ENCODE peak calls at places on chromosomes 16 and 17, in seven cellular contexts. Y is uterus, R is heart left ventricle, P is HCT116, S is transverse colon, J is body of pancreas, N is IMR-90. H is an unnamed sample. For H3K27me3, the result is how much of the 10 kb centered on the place peaks cover.

GRCh38 chr17:7929158-7930029 is at the start of gene KCNAB3:
- DNase-seq in Y (peak), R (peak), P (no peak), S (peak), J (peak), N (peak), H (no peak)

GRCh38 chr17:56076980-56077379 is 76.3 kb upstream of the ANKFN1 start:
- DNase-seq in Y (no peak), R (no peak), P (no peak), S (no peak), J (no peak), N (no peak), H (no peak)

GRCh38 chr16:50607970-50608557 is 59.9 kb downstream of the NKD1 start:
- DNase-seq in Y (no peak), R (no peak), P (no peak), S (no peak), J (no peak), N (no peak), H (no peak)

GRCh38 chr16:77213542-77214108 is 14.4 kb downstream of the SYCE1L start:
- DNase-seq in Y (no peak), R (no peak), P (peak), S (no peak), J (peak), N (peak), H (no peak)

GRCh38 chr17:5819396-5819795 is 235.1 kb upstream of the NLRP1 start:
- DNase-seq in Y (no peak), R (no peak), P (no peak), S (no peak), J (no peak), N (no peak), H (no peak)

GRCh38 chr16:27450836-27451341 is 48.9 kb downstream of the IL21R start:
- DNase-seq in Y (no peak), R (no peak), P (no peak), S (peak), J (no peak), N (no peak), H (no peak)

GRCh38 chr17:40559016-40559853 is 6.0 kb downstream of the CCR7 start:
- DNase-seq in Y (peak), R (no peak), P (no peak), S (no peak), J (peak), N (no peak), H (peak)

GRCh38 chr16:19168173-19169080 is at the start of gene SYT17:
- DNase-seq in Y (no peak), R (peak), P (no peak), S (peak), J (peak), N (no peak), H (peak)

GRCh38 chr17:28727727-28728363 is 743 bp upstream of the NEK8 start:
- DNase-seq in Y (peak), R (peak), P (peak), S (peak), J (peak), N (peak), H (no peak)

GRCh38 chr17:52606098-52606497 is 447.6 kb upstream of the CA10 start:
- DNase-seq in Y (no peak), R (no peak), P (no peak), S (no peak), J (no peak), N (no peak), H (no peak)

GRCh38 chr17:66417300-66417719 is 114.9 kb downstream of the PRKCA start:
- DNase-seq in Y (no peak), R (no peak), P (no peak), S (no peak), J (no peak), N (no peak), H (no peak)

GRCh38 chr16:81604960-81605383 is 160.4 kb downstream of the CMIP start:
- DNase-seq in Y (no peak), R (no peak), P (no peak), S (no peak), J (no peak), N (peak), H (no peak)

GRCh38 chr17:80826955-80827645 is 164.5 kb upstream of the CHMP6 start:
- DNase-seq in Y (peak), R (no peak), P (no peak), S (no peak), J (no peak), N (peak), H (peak)

GRCh38 chr17:80774643-80775281 is 216.9 kb upstream of the CHMP6 start:
- DNase-seq in Y (no peak), R (no peak), P (no peak), S (no peak), J (no peak), N (no peak), H (no peak)

GRCh38 chr16:15928261-15929104 is 20.9 kb upstream of the ABCC1 start:
- DNase-seq in Y (no peak), R (no peak), P (no peak), S (peak), J (no peak), N (no peak), H (no peak)

GRCh38 chr17:70168979-70169706 is at the start of gene KCNJ2:
- DNase-seq in Y (peak), R (peak), P (no peak), S (peak), J (peak), N (peak), H (peak)

GRCh38 chr16:85238233-85238647 is 126.0 kb upstream of the CIBAR2 start:
- DNase-seq in Y (peak), R (no peak), P (no peak), S (peak), J (peak), N (peak), H (no peak)

GRCh38 chr17:45900136-45900535 is 5.8 kb downstream of the MAPT start:
- DNase-seq in Y (no peak), R (no peak), P (no peak), S (no peak), J (no peak), N (no peak), H (no peak)

GRCh38 chr17:45894022-45894784 is at the start of gene MAPT:
- DNase-seq in Y (peak), R (peak), P (peak), S (peak), J (peak), N (peak), H (peak)

GRCh38 chr17:45895304-45895968 is 1.1 kb downstream of the MAPT start:
- DNase-seq in Y (peak), R (peak), P (no peak), S (no peak), J (peak), N (no peak), H (peak)

GRCh38 chr17:45895969-45896793 is 1.8 kb downstream of the MAPT start:
- DNase-seq in Y (no peak), R (no peak), P (no peak), S (no peak), J (no peak), N (no peak), H (no peak)

DNA sequence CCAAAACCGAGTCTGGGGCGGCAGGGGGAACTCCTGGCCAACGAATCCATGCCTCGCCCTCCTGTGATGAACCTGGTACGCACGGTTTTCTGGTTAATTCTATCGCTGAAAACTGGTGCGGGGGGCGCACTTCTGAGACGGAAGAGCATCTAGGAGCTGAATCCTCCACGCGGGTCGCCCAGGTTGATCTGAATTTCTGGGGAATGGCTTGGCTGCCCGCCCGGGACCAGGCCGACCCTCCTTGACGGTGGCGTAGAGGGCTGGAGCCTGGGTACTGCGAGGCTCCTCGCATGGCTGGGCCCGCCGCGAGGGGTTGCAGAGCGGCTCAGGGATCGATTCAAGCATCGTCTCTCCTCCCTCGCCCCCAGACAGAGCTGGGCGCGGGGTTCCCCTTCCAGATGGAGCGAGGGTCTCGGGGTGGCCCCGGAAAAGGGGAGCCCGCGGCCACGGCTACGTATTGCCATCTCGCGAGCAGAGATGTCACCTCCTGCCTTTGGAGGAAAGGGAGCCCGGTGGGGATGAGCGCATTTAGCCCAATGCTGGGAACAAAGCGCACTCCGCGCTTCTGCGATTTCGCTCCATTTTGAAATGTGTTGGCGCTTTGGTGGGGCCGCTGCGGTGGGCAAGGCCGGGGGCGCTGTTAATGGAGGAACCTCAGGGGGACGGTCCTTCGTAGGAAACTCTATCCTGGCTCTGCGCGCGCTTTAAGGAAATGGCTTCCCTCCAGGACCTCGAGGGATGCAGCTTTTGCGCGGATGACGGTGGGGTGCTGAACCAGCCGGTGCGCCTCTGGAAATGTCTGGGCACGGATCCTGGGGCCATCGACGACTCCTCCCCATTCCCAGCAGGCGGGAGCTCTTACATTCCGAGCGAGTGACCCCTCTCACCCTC is 2.7 kb downstream of the MAPT start:
- DNase-seq in Y (no peak), R (no peak), P (no peak), S (no peak), J (no peak), N (no peak), H (no peak)
- H3K27me3 ChIP-seq in Y (under half), R (under half), P (under half), S (half or more), J (under half), N (half or more), H (under half)

GRCh38 chr16:678858-679807 is 1.1 kb upstream of the STUB1 start:
- DNase-seq in Y (peak), R (peak), P (no peak), S (peak), J (peak), N (peak), H (peak)
- TF ChIP-seq POLR2A in Y (no peak), R (peak), P (no peak), S (peak), J (peak), N (peak), H (no peak)

DNA sequence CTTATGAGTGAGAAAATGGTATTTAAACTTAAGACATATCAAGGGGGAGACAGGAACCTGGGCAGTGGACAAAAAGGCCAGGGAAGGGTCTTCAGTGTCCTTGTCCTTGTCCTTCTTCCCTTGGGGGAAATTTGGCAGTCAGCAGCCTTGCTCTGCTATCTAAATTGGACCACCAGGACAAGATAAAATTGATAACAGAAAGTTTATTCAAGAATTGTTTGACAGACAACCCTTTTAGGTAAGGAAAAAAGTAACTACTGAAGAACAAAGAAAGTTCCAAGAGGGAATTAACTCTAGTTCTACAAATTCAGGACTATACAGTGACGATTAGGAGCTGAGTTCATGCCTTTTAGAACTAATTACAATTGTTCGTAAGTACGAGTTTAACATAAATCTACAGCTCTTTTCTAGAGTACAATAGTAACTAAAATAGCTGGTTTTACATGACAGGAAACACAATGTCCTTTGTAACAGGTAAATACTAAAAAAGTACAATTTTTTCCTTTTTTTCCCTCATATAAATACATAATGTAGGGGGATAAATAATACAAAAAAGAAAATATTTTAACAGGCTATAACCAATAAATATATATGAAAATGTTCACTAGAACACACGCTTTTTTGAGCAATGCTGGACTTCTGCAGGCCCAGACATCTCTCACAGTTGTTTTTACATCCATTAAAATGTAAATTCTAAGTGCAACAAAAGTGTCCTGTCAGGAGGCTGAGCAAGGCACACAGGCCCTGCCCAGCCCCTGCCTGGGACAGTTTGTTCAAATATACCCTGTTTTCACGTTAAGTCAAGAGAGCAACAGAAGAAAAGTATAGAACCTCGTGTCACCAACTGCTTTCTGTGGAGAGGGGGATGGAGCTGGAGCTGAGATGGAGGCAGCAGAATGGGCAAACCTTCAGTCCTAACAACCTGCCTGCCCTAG is 4.0 kb upstream of the HOXB2 start:
- DNase-seq in Y (no peak), R (no peak), P (no peak), S (no peak), J (no peak), N (peak), H (no peak)
- H3K27me3 ChIP-seq in Y (under half), R (half or more), P (under half), S (under half), J (under half), N (under half), H (under half)

GRCh38 chr17:74981318-74981978 is 6.0 kb upstream of the CDR2L start:
- DNase-seq in Y (no peak), R (no peak), P (no peak), S (no peak), J (no peak), N (no peak), H (no peak)

GRCh38 chr17:74978240-74978639 is 5.7 kb upstream of the HID1 start:
- DNase-seq in Y (no peak), R (no peak), P (no peak), S (no peak), J (no peak), N (no peak), H (no peak)

GRCh38 chr17:74986206-74986576 is 1.2 kb upstream of the CDR2L start:
- DNase-seq in Y (no peak), R (no peak), P (no peak), S (no peak), J (no peak), N (no peak), H (no peak)

GRCh38 chr17:74979408-74980146 is 7.0 kb upstream of the HID1 start:
- DNase-seq in Y (no peak), R (no peak), P (no peak), S (no peak), J (no peak), N (no peak), H (no peak)

DNA sequence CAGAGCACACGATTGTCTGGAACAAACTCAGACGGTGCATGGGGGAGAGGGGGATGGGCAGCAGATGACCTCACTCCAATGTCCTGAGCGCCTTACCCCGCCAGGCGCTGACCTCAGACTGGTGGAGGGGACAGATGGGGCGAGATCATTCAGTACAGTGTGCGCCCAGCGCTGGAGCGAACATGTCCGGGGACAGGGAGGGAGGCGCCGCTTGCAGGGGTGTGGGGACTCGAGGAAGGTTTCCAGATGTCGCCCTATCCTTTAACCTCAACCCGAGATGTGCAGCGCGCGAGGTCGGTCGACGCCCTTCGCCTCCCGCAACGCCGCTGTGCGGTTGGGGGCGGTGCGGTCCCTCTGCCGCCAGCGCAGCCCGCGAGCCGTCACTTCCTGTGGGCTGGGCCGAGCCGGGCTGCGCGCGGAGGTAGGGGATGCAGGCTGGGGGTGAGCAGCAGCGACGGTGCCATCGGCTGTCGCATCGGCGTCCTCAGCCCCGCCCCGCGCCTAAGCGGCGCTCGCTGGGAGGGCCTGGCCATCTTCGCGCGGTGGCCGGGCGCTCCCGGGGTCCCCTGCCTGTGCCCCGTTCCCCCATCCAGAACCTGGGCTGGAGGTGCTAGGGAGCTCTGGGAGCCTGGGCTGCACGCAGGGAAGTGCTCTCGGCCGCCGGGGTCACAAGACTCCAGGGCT is 5.3 kb upstream of the CDR2L start:
- DNase-seq in Y (peak), R (peak), P (peak), S (peak), J (peak), N (peak), H (peak)
- TF ChIP-seq POLR2A in Y (peak), R (peak), P (peak), S (peak), J (peak), N (peak), H (peak)

GRCh38 chr17:74892013-74892841 is 1.2 kb downstream of the FADS6 start:
- DNase-seq in Y (no peak), R (no peak), P (no peak), S (no peak), J (peak), N (no peak), H (no peak)
- H3K27me3 ChIP-seq in Y (under half), R (under half), P (under half), S (half or more), J (under half), N (half or more), H (under half)

DNA sequence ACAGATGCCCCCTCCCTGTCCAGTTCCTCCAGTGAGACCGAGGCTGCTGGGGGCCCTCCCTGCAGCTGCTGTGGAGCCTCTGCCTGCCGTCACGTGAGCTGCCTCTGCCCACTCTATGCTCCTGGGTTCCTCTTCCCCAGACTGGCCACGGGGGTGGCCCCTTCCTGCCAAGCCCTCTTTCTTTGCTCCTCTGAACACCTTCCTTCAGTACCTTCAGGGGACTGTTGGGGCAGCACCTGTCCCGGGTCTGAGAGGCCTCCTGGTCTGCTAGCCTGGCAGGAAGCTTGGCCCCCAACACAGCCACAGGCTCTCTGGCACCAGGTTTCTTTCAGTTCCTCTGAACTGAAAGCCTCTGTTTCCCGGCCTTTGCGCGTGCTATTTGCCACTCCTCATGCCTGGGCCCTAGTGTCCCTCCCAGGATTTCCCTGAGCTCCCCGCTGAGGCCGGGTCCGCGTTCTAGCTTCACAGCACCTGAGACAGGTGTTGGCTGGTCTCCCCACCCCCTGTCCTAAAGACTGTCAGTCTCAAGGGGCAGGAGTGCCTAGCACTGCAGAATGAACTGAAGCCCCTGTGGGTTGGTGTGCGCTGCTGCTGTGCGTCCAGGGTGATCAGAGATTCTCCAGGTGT is 6.6 kb upstream of the ATP6V0C start:
- DNase-seq in Y (no peak), R (no peak), P (no peak), S (peak), J (peak), N (no peak), H (peak)
- TF ChIP-seq POLR2A in Y (no peak), R (no peak), P (no peak), S (no peak), J (no peak), N (no peak), H (no peak)

DNA sequence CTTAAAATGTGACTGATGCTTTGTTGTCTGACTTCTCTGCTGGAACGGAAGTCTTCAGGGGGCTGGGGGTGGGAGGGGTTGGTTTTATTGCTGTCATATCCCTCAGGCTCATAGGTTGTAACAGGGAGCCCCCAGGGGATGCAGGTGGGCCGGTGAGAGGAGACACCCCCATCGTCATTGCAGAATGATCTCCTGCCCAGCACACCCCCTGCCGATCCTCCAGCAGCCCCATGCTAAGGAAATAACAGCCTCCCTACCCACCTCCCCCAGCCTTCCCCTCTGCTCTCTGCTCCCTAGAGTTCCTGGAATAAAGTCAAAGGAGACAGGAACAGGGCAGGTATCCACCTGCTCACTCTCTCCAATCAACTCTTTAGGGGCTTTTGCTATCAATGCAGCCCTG is 270.1 kb upstream of the TNRC6C start:
- DNase-seq in Y (no peak), R (no peak), P (no peak), S (no peak), J (no peak), N (no peak), H (no peak)
- H3K27me3 ChIP-seq in Y (under half), R (under half), P (under half), S (under half), J (under half), N (under half), H (under half)

H was measured in right lobe of liver.